ENCODE peak calls at places on chromosome 21, in five cellular contexts. M is GM12878, W is PC-9, P is OCI-LY7, I is HCT116. Y is an unnamed sample. For H4K20me1, the result is how much of the 10 kb centered on the place peaks cover.

GRCh38 chr21:25385912-25386474 is 221.3 kb downstream of the MRPL39 start:
- DNase-seq in I (peak), W (peak), P (peak), M (no peak), Y (peak)

GRCh38 chr21:37130971-37131370 is 57.9 kb downstream of the TTC3 start:
- DNase-seq in I (no peak), W (peak), M (no peak), P (no peak), Y (no peak)

GRCh38 chr21:41321211-41321907 is 4.8 kb downstream of the FAM3B start:
- DNase-seq in I (no peak), W (no peak), M (no peak), P (peak), Y (no peak)

GRCh38 chr21:27321791-27322190 is 354.9 kb upstream of the ADAMTS5 start:
- DNase-seq in W (no peak), I (no peak), M (no peak), P (no peak), Y (no peak)

GRCh38 chr21:41806773-41807172 is 39.9 kb upstream of the RIPK4 start:
- DNase-seq in I (no peak), M (no peak), P (no peak), W (no peak), Y (no peak)

GRCh38 chr21:14900611-14901010 is 164.2 kb downstream of the NRIP1 start:
- DNase-seq in I (no peak), P (no peak), M (no peak), W (no peak), Y (peak)

GRCh38 chr21:26532208-26532607 is 40.9 kb downstream of the CYYR1 start:
- DNase-seq in P (no peak), W (no peak), M (no peak), I (no peak), Y (no peak)

GRCh38 chr21:41620982-41621381 is 113.0 kb upstream of the TMPRSS2 start:
- DNase-seq in I (no peak), W (peak), M (no peak), P (no peak), Y (peak)

GRCh38 chr21:36859744-36860501 is 106.5 kb downstream of the HLCS start:
- DNase-seq in W (peak), P (peak), I (no peak), M (no peak), Y (peak)

GRCh38 chr21:36541721-36542139 is 61.8 kb upstream of the CLDN14 start:
- DNase-seq in M (no peak), P (no peak), I (no peak), W (no peak), Y (no peak)

GRCh38 chr21:31484219-31484618 is 140.2 kb upstream of the TIAM1 start:
- DNase-seq in M (no peak), W (no peak), I (no peak), P (no peak), Y (no peak)

GRCh38 chr21:37702241-37702640 is 214.0 kb downstream of the KCNJ6 start:
- DNase-seq in P (no peak), W (no peak), M (no peak), I (no peak), Y (no peak)

DNA sequence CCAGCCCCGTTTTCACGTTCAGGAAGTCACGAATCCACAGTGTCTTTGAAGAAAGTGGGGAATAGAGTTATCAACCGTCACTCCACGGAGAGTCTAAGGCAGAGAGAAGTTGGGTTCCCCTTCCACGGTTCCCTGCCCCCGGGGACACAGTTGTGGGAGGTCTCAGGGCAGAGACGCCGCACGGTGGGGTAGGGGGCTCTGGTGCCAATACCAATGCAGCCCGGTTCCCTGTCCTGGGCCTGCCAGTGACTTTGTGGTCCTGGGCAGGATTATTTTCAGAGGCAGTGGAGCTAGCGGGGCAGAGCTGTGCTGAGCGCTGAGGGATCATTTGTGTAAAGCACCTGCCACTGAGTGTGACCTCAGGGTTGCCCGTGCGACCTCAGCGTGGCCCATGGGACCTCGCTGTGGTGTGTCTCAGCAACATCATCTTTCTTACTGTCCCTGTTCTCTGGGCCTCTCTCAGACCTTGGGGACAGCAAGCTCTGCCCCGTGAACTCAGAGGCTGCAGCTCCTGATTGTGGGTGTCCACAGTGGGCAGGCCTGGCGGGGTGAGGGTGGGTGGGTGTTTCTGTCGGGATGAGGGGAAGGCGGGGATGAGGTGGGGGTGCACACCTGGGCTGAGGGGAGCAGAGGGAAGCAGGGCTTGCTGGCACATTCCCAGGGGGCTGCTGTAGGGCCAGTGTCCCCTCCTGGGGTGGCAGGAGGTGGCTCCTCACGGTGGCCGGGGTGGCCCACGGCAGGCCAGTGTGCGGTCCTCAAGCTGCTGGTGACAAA is 65.2 kb downstream of the AGPAT3 start:
- DNase-seq in I (no peak), M (no peak), W (no peak), P (no peak), Y (no peak)
- H4K20me1 ChIP-seq in I (under half), M (under half), W (under half), P (under half), Y (under half)

DNA sequence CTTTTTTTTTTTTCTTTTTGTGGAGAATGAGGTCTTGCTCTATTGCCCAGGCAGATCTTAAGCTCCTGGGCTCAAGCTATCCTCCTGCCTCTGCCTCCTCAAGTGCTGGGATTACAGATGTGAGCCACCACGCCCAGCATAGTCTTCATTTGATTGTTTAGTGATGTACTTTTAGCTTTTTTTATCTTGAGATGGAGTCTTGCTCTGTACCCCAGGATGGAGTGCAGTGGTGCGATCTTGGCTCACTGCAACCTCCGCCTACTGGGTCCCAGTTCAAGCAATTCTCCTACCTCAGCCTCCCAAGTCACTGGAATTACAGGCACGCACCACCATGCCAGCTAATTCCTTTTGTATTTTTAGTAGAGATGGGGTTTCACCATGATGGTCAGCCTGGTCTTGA is 24.0 kb upstream of the LRRC3 start:
- DNase-seq in P (no peak), I (no peak), W (no peak), M (no peak), Y (no peak)
- H4K20me1 ChIP-seq in P (under half), I (under half), W (under half), M (under half), Y (under half)

GRCh38 chr21:33682992-33683627 is 40.8 kb downstream of the ITSN1 start:
- DNase-seq in P (no peak), I (peak), W (peak), M (no peak), Y (peak)

GRCh38 chr21:33685613-33686197 is 43.4 kb downstream of the ITSN1 start:
- DNase-seq in P (no peak), M (no peak), I (no peak), W (peak), Y (peak)

GRCh38 chr21:33686386-33686785 is 44.1 kb downstream of the ITSN1 start:
- DNase-seq in W (no peak), I (no peak), P (no peak), M (no peak), Y (no peak)

GRCh38 chr21:33684068-33684467 is 41.8 kb downstream of the ITSN1 start:
- DNase-seq in W (no peak), P (no peak), M (no peak), I (no peak), Y (no peak)

DNA sequence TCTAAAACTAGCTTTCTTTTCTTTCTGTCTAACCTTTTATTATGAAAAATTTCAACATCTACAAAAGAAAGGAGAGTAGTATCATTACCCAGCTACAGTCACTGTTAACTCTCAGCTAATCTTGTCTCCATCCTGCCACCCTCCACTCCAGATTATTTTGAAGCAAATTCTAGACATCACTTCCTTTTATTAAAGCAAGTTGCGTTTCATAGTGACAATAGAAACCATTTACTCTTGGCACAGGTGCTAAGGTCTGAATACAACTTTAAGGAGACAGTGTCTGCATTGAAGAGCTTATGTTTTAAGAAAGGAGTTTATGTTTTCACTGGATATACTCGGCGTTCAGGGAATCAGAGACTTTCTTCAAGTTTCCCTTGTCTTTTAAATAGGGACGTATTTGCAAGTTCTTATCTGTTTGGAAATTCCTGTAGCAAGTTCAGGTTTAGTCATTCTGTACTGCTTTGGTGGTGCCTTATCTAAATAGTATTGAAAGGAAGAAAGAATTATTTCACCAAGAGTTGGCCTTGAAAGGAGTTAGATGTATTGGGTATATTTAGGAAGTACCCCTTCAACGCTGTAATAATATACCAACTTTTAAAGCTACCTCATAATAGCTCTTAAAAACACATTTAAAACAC is 42.7 kb downstream of the ITSN1 start:
- DNase-seq in M (no peak), W (no peak), I (no peak), P (no peak), Y (no peak)
- H4K20me1 ChIP-seq in M (under half), W (under half), I (under half), P (under half), Y (under half)

GRCh38 chr21:45539046-45539795 is 3.0 kb downstream of the SLC19A1 start:
- DNase-seq in P (no peak), M (no peak), W (no peak), I (no peak), Y (no peak)
- H4K20me1 ChIP-seq in P (under half), M (under half), W (under half), I (under half), Y (under half)

DNA sequence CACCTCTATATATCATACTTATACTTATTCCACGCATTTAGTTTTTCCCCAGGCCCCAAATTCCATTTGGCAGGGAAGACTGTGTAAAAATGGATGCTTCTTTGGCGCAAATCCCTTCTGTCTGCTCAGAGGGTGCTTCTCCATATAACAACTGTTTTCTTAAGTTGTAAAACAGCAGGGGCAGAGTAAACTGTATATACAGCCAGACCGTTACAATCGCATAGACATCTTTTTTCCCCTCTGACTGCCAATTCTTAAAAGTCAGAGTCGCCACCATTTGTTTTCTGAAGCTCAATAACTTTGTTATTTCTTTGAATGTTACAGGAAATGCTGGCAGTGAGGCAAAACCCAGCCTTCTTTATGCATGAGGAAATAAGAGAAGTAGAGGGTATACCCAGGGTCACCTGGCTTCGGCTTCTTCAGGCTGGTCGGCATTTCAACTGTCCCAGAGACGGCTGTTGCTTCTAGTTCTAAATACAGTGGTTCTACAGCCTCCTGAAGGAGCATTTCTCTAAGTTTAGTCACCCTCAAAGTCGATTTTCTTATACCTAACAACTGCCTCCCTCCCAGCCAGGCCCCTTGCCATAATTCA is 188.4 kb downstream of the CLIC6 start:
- DNase-seq in M (no peak), P (peak), W (no peak), I (no peak), Y (no peak)
- H4K20me1 ChIP-seq in M (under half), P (under half), W (under half), I (under half), Y (under half)